ENCODE peak calls at places on chromosomes 5 and 9, in five cellular contexts. Y is NAMALWA; N is stimulated activated CD4-positive, alpha-beta T cell treated with anti-CD3 and anti-CD28 coated beads, Interleukin-2, amount 100 ng/mL, for 48 hours; D is T-cell; P is activated effector memory CD4-positive, alpha-beta T cell treated with anti-CD3 and anti-CD28 coated beads, Interleukin-2, amount 50 U/mL, for 16 hours. L is an unnamed sample.

GRCh38 chr5:174030289-174030688 is 15.2 kb upstream of the NSG2 start:
- DNase-seq in Y (no peak), N (no peak), D (no peak), P (no peak), L (no peak)

GRCh38 chr9:98903938-98904560 is 39.7 kb upstream of the COL15A1 start:
- DNase-seq in Y (no peak), N (no peak), D (no peak), P (no peak), L (no peak)

GRCh38 chr5:112186401-112186990 is 232.6 kb downstream of the EPB41L4A start:
- DNase-seq in Y (peak), N (no peak), D (no peak), P (no peak), L (peak)

GRCh38 chr9:116165912-116166311 is 12.3 kb downstream of the PAPPA start:
- DNase-seq in Y (no peak), N (no peak), D (no peak), P (no peak), L (no peak)

GRCh38 chr5:38666668-38667498 is 110.4 kb upstream of the LIFR start:
- DNase-seq in Y (peak), N (no peak), D (no peak), P (no peak), L (no peak)

GRCh38 chr9:95875305-95876137 is at the start of gene ERCC6L2:
- DNase-seq in Y (peak), N (peak), D (peak), P (peak), L (peak)

GRCh38 chr9:114733814-114734213 is 51.8 kb upstream of the TEX48 start:
- DNase-seq in Y (no peak), N (no peak), D (no peak), P (no peak), L (no peak)

GRCh38 chr9:71822455-71822854 is 54.1 kb upstream of the CEMIP2 start:
- DNase-seq in Y (no peak), N (no peak), D (no peak), P (no peak), L (no peak)

GRCh38 chr5:124751031-124751430 is 4.6 kb upstream of the ZNF608 start:
- DNase-seq in Y (no peak), N (no peak), D (no peak), P (no peak), L (no peak)

GRCh38 chr9:117189121-117189520 is 225.7 kb downstream of the ASTN2 start:
- DNase-seq in Y (no peak), N (no peak), D (no peak), P (no peak), L (no peak)

GRCh38 chr9:100838857-100839256 is 189.7 kb upstream of the PLPPR1 start:
- DNase-seq in Y (no peak), N (no peak), D (no peak), P (no peak), L (no peak)

GRCh38 chr5:141223112-141223783 is at the start of gene PCDHB14:
- DNase-seq in Y (peak), N (no peak), D (no peak), P (no peak), L (no peak)

GRCh38 chr5:133864711-133865110 is 103.7 kb downstream of the C5orf15 start:
- DNase-seq in Y (no peak), N (no peak), D (no peak), P (no peak), L (no peak)

GRCh38 chr9:81694541-81694940 is 5.2 kb upstream of the TLE1 start:
- DNase-seq in Y (no peak), N (no peak), D (no peak), P (no peak), L (no peak)

GRCh38 chr5:33843579-33843978 is 48.2 kb downstream of the ADAMTS12 start:
- DNase-seq in Y (no peak), N (no peak), D (no peak), P (no peak), L (no peak)

GRCh38 chr5:5141625-5142527 is 1.7 kb downstream of the ADAMTS16 start:
- DNase-seq in Y (peak), N (peak), D (peak), P (peak), L (peak)

GRCh38 chr5:62011072-62011664 is 294.8 kb upstream of the KIF2A start:
- DNase-seq in Y (no peak), N (no peak), D (no peak), P (no peak), L (no peak)

GRCh38 chr5:395921-396714 is 46.9 kb upstream of the EXOC3 start:
- DNase-seq in Y (peak), N (no peak), D (no peak), P (peak), L (no peak)

GRCh38 chr9:4970970-4971641 is 14.0 kb upstream of the JAK2 start:
- DNase-seq in Y (no peak), N (peak), D (no peak), P (peak), L (peak)

GRCh38 chr5:75656311-75657003 is 45.2 kb downstream of the ANKDD1B start:
- DNase-seq in Y (no peak), N (no peak), D (no peak), P (no peak), L (no peak)

GRCh38 chr5:134561871-134562296 is 36.4 kb downstream of the JADE2 start:
- DNase-seq in Y (no peak), N (no peak), D (no peak), P (no peak), L (no peak)

GRCh38 chr5:37005946-37006540 is 129.5 kb downstream of the NIPBL start:
- DNase-seq in Y (peak), N (no peak), D (no peak), P (no peak), L (no peak)

GRCh38 chr5:172502969-172503368 is 48.6 kb upstream of the SH3PXD2B start:
- DNase-seq in Y (peak), N (no peak), D (no peak), P (peak), L (no peak)

GRCh38 chr5:27315541-27316282 is 277.3 kb upstream of the CDH9 start:
- DNase-seq in Y (no peak), N (no peak), D (no peak), P (no peak), L (no peak)

GRCh38 chr5:169856571-169856970 is 123.7 kb downstream of the INSYN2B start:
- DNase-seq in Y (no peak), N (no peak), D (no peak), P (no peak), L (no peak)

GRCh38 chr5:116938488-116938887 is 363.9 kb upstream of the SEMA6A start:
- DNase-seq in Y (no peak), N (no peak), D (no peak), P (no peak), L (no peak)

GRCh38 chr5:135313405-135313804 is 85.6 kb downstream of the MACROH2A1 start:
- DNase-seq in Y (no peak), N (no peak), D (no peak), P (peak), L (no peak)

GRCh38 chr5:164296603-164297080 is 791.2 kb downstream of the MAT2B start:
- DNase-seq in Y (no peak), N (no peak), D (no peak), P (no peak), L (no peak)